ENCODE peak calls at places on chromosome 3, in four cellular contexts. One of them, this sample, is unnamed.

GRCh38 chr3:34267088-34267487 is 468.7 kb downstream of the PDCD6IP start:
- DNase-seq in kidney glomerular epithelial cell: no peak
- DNase-seq in HEK293T: no peak
- DNase-seq in occipital lobe: no peak
- DNase-seq in this sample: no peak

GRCh38 chr3:39783730-39784129 is 25.7 kb upstream of the MYRIP start:
- DNase-seq in kidney glomerular epithelial cell: no peak
- DNase-seq in HEK293T: no peak
- DNase-seq in occipital lobe: no peak
- DNase-seq in this sample: no peak

GRCh38 chr3:46674031-46674592 is 19.4 kb downstream of the ALS2CL start:
- DNase-seq in kidney glomerular epithelial cell: no peak
- DNase-seq in HEK293T: peak; percentile 40
- DNase-seq in occipital lobe: no peak
- DNase-seq in this sample: no peak

GRCh38 chr3:155423526-155423925 is 130.0 kb upstream of the STRIT1 start:
- DNase-seq in kidney glomerular epithelial cell: no peak
- DNase-seq in HEK293T: no peak
- DNase-seq in occipital lobe: no peak
- DNase-seq in this sample: no peak

GRCh38 chr3:62319570-62320243 is 53.6 kb downstream of the FEZF2 start:
- DNase-seq in kidney glomerular epithelial cell: no peak
- DNase-seq in HEK293T: no peak
- DNase-seq in occipital lobe: no peak
- DNase-seq in this sample: no peak

GRCh38 chr3:15265655-15266509 is 59.8 kb downstream of the CAPN7 start:
- DNase-seq in kidney glomerular epithelial cell: no peak
- DNase-seq in HEK293T: no peak
- DNase-seq in occipital lobe: no peak
- DNase-seq in this sample: no peak

GRCh38 chr3:183122257-183122932 is 23.1 kb upstream of the MCCC1 start:
- DNase-seq in kidney glomerular epithelial cell: peak; percentile 72
- DNase-seq in HEK293T: peak; percentile 26
- DNase-seq in occipital lobe: no peak
- DNase-seq in this sample: no peak

GRCh38 chr3:116179091-116179490 is 266.2 kb downstream of the LSAMP start:
- DNase-seq in kidney glomerular epithelial cell: no peak
- DNase-seq in HEK293T: no peak
- DNase-seq in occipital lobe: no peak
- DNase-seq in this sample: no peak

GRCh38 chr3:111165411-111165810 is 93.8 kb downstream of the NECTIN3 start:
- DNase-seq in kidney glomerular epithelial cell: no peak
- DNase-seq in HEK293T: no peak
- DNase-seq in occipital lobe: no peak
- DNase-seq in this sample: no peak

GRCh38 chr3:152365766-152366593 is 97.3 kb downstream of the MBNL1 start:
- DNase-seq in kidney glomerular epithelial cell: no peak
- DNase-seq in HEK293T: no peak
- DNase-seq in occipital lobe: no peak
- DNase-seq in this sample: no peak

GRCh38 chr3:10822055-10822454 is 6.0 kb downstream of the SLC6A11 start:
- DNase-seq in kidney glomerular epithelial cell: no peak
- DNase-seq in HEK293T: no peak
- DNase-seq in occipital lobe: no peak
- DNase-seq in this sample: no peak

GRCh38 chr3:172184106-172184822 is 144.9 kb downstream of the FNDC3B start:
- DNase-seq in kidney glomerular epithelial cell: no peak
- DNase-seq in HEK293T: no peak
- DNase-seq in occipital lobe: no peak
- DNase-seq in this sample: no peak

GRCh38 chr3:54876694-54877093 is 51.2 kb downstream of the LRTM1 start:
- DNase-seq in kidney glomerular epithelial cell: no peak
- DNase-seq in HEK293T: no peak
- DNase-seq in occipital lobe: no peak
- DNase-seq in this sample: no peak

GRCh38 chr3:73086071-73086494 is 24.6 kb downstream of the EBLN2 start:
- DNase-seq in kidney glomerular epithelial cell: peak; percentile 33
- DNase-seq in HEK293T: peak; percentile 51
- DNase-seq in occipital lobe: no peak
- DNase-seq in this sample: no peak

GRCh38 chr3:183427206-183428139 is 946 bp downstream of the MCF2L2 start:
- DNase-seq in kidney glomerular epithelial cell: no peak
- DNase-seq in HEK293T: peak; percentile 29
- DNase-seq in occipital lobe: peak; percentile 26
- DNase-seq in this sample: no peak

GRCh38 chr3:54951405-54951804 is 23.5 kb upstream of the LRTM1 start:
- DNase-seq in kidney glomerular epithelial cell: peak; percentile 57
- DNase-seq in HEK293T: peak; percentile 70
- DNase-seq in occipital lobe: peak; percentile 5
- DNase-seq in this sample: peak; percentile 66

This sample was measured in mucosa of descending colon.